ENCODE peak calls at places on chromosomes 12 and 14, in seven cellular contexts. M is tibial artery; F is effector memory CD4-positive, alpha-beta T cell; A is A549; V is tibial nerve; Z is HepG2; I is Karpas-422. L is an unnamed sample. For H3K4me1, the result is how much of the 10 kb centered on the place peaks cover.

GRCh38 chr14:73725116-73726024 is 11.2 kb upstream of the PNMA1 start:
- DNase-seq in M (no peak), F (no peak), A (no peak), V (no peak), Z (no peak), I (no peak), L (no peak)

GRCh38 chr12:49014547-49014946 is 4.0 kb downstream of the PRKAG1 start:
- DNase-seq in M (no peak), F (no peak), A (peak), V (no peak), Z (no peak), I (no peak), L (no peak)

GRCh38 chr14:51780006-51780692 is 80.3 kb upstream of the GNG2 start:
- DNase-seq in M (peak), F (peak), A (peak), V (peak), Z (peak), I (peak), L (peak)

GRCh38 chr12:546920-547845 is 87.4 kb downstream of the B4GALNT3 start:
- DNase-seq in M (no peak), F (peak), A (peak), V (no peak), Z (peak), I (peak), L (peak)

GRCh38 chr12:54009171-54010052 is 627 bp downstream of the HOXC8 start:
- DNase-seq in M (no peak), F (no peak), A (peak), V (no peak), Z (no peak), I (no peak), L (peak)

GRCh38 chr12:96338852-96339478 is 61.3 kb downstream of the CDK17 start:
- DNase-seq in M (no peak), F (no peak), A (no peak), V (no peak), Z (peak), I (no peak), L (no peak)

GRCh38 chr14:56608682-56609081 is 29.1 kb downstream of the TMEM260 start:
- DNase-seq in M (no peak), F (no peak), A (peak), V (no peak), Z (no peak), I (no peak), L (no peak)

GRCh38 chr14:77862154-77862783 is 62.4 kb downstream of the ADCK1 start:
- DNase-seq in M (peak), F (peak), A (peak), V (peak), Z (peak), I (peak), L (peak)

GRCh38 chr14:50045039-50045711 is 71.2 kb downstream of the VCPKMT start:
- DNase-seq in M (peak), F (peak), A (peak), V (peak), Z (peak), I (no peak), L (no peak)

GRCh38 chr12:31228811-31229792 is 96.8 kb downstream of the SINHCAF start:
- DNase-seq in M (no peak), F (no peak), A (no peak), V (no peak), Z (peak), I (no peak), L (peak)

GRCh38 chr14:103141117-103141796 is 18.0 kb downstream of the TNFAIP2 start:
- DNase-seq in M (no peak), F (no peak), A (peak), V (no peak), Z (peak), I (peak), L (no peak)

GRCh38 chr12:14664434-14665023 is 31.9 kb downstream of the GUCY2C start:
- DNase-seq in M (no peak), F (peak), A (peak), V (no peak), Z (peak), I (peak), L (no peak)

GRCh38 chr14:92754956-92755355 is 6.5 kb upstream of the LGMN start:
- DNase-seq in M (no peak), F (no peak), A (no peak), V (no peak), Z (peak), I (no peak), L (no peak)

GRCh38 chr14:90698379-90698869 is 117.8 kb downstream of the TTC7B start:
- DNase-seq in M (peak), F (no peak), A (no peak), V (peak), Z (no peak), I (no peak), L (no peak)

GRCh38 chr12:132614029-132614428 is 3.6 kb upstream of the LRCOL1 start:
- DNase-seq in M (no peak), F (no peak), A (no peak), V (no peak), Z (no peak), I (no peak), L (no peak)

GRCh38 chr14:39015360-39015961 is 87.6 kb downstream of the SEC23A start:
- DNase-seq in M (no peak), F (no peak), A (peak), V (no peak), Z (peak), I (peak), L (no peak)

GRCh38 chr14:44803239-44803905 is 158.4 kb downstream of the KLHL28 start:
- DNase-seq in M (no peak), F (no peak), A (peak), V (no peak), Z (peak), I (peak), L (peak)

GRCh38 chr14:51444381-51445000 is 204.4 kb downstream of the TMX1 start:
- DNase-seq in M (no peak), F (no peak), A (no peak), V (no peak), Z (no peak), I (no peak), L (no peak)

GRCh38 chr12:11681211-11681610 is 31.7 kb downstream of the ETV6 start:
- DNase-seq in M (no peak), F (no peak), A (no peak), V (no peak), Z (no peak), I (no peak), L (no peak)

GRCh38 chr14:51967521-51967920 is 21.8 kb upstream of the RTRAF start:
- DNase-seq in M (no peak), F (no peak), A (no peak), V (no peak), Z (no peak), I (no peak), L (no peak)

GRCh38 chr14:88559852-88560251 is 3.0 kb upstream of the ZC3H14 start:
- DNase-seq in M (no peak), F (no peak), A (peak), V (no peak), Z (peak), I (no peak), L (peak)

GRCh38 chr12:116441292-116441691 is 117.9 kb upstream of the MAP1LC3B2 start:
- DNase-seq in M (peak), F (no peak), A (no peak), V (no peak), Z (no peak), I (no peak), L (no peak)

GRCh38 chr12:87953257-87953860 is 75.8 kb downstream of the C12orf50 start:
- DNase-seq in M (no peak), F (no peak), A (peak), V (no peak), Z (peak), I (peak), L (peak)

GRCh38 chr12:8644345-8645248 is 18.0 kb downstream of the MFAP5 start:
- DNase-seq in M (no peak), F (peak), A (no peak), V (no peak), Z (no peak), I (no peak), L (no peak)

GRCh38 chr14:79082883-79083282 is 912.7 kb downstream of the NRXN3 start:
- DNase-seq in M (no peak), F (no peak), A (no peak), V (no peak), Z (no peak), I (no peak), L (no peak)

GRCh38 chr12:112809684-112810083 is 18.1 kb downstream of the RPH3A start:
- DNase-seq in M (no peak), F (no peak), A (no peak), V (no peak), Z (no peak), I (no peak), L (no peak)

GRCh38 chr12:83042441-83043215 is 355.9 kb downstream of the TMTC2 start:
- DNase-seq in M (no peak), F (no peak), A (no peak), V (no peak), Z (no peak), I (no peak), L (no peak)

GRCh38 chr12:52036587-52037171 is 14.6 kb upstream of the NR4A1 start:
- DNase-seq in M (peak), F (peak), A (peak), V (peak), Z (no peak), I (peak), L (peak)

GRCh38 chr12:52037248-52037861 is 13.9 kb upstream of the NR4A1 start:
- DNase-seq in M (peak), F (no peak), A (no peak), V (no peak), Z (no peak), I (no peak), L (peak)

GRCh38 chr12:52033506-52034258 is 17.6 kb upstream of the NR4A1 start:
- DNase-seq in M (no peak), F (no peak), A (no peak), V (no peak), Z (no peak), I (peak), L (no peak)

GRCh38 chr12:52038447-52038846 is 12.8 kb upstream of the NR4A1 start:
- DNase-seq in M (no peak), F (no peak), A (no peak), V (no peak), Z (no peak), I (no peak), L (no peak)

GRCh38 chr12:52035926-52036325 is 15.3 kb upstream of the NR4A1 start:
- DNase-seq in M (no peak), F (no peak), A (no peak), V (no peak), Z (no peak), I (no peak), L (no peak)
- H3K4me1 ChIP-seq in M (under half), F (under half), A (under half), V (half or more), Z (half or more), I (under half), L (under half)

GRCh38 chr12:122063691-122064033 is 14.9 kb upstream of the MLXIP start:
- DNase-seq in M (no peak), F (no peak), A (no peak), V (no peak), Z (no peak), I (no peak), L (no peak)
- H3K4me1 ChIP-seq in M (under half), F (under half), A (under half), V (half or more), Z (under half), I (under half), L (half or more)

DNA sequence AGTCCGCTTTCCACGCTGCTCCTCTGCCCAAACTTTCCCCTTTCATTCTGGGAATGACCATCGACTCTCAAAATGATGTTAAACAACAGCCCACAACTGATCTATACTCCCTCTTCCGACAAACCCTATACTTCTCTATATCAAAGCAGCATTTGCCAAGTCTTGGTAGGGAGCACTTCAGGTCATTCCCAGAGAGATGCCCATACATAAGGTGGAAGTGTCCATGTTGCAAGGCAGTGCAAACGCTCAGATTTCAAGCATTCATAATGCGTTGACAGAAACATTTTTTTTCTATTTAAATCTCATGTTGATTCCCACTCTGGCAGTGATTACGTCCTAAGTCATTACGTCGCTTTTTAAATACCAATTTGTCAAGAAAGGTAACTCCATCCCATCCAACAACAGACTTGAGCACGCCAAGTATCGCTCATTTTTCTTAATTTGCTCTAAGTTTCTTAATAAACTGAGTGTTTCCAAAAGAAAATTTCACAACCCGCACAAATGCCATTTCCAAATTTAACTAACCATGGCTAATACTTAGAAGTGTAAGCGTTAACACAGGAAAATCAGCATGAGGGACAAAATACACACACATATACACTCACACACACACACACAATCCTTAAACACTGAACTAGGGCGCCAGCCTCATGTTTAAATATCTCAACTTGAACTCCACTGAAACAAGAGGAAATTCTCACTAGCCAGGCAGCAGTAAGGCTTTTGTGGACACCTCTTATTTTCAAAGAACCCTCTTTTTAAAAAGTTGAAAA is 1.1 kb downstream of the GXYLT1 start:
- DNase-seq in M (no peak), F (no peak), A (peak), V (no peak), Z (no peak), I (peak), L (no peak)
- H3K4me1 ChIP-seq in M (under half), F (under half), A (under half), V (under half), Z (half or more), I (half or more), L (under half)

GRCh38 chr12:46370380-46370734 is 2.2 kb downstream of the SLC38A2 start:
- DNase-seq in M (no peak), F (no peak), A (no peak), V (no peak), Z (no peak), I (no peak), L (no peak)

GRCh38 chr12:46369095-46369473 is 3.5 kb downstream of the SLC38A2 start:
- DNase-seq in M (no peak), F (no peak), A (no peak), V (no peak), Z (no peak), I (no peak), L (no peak)

GRCh38 chr12:46368684-46369083 is 3.9 kb downstream of the SLC38A2 start:
- DNase-seq in M (no peak), F (no peak), A (no peak), V (no peak), Z (no peak), I (no peak), L (no peak)

GRCh38 chr12:46370792-46371717 is 1.5 kb downstream of the SLC38A2 start:
- DNase-seq in M (peak), F (peak), A (peak), V (peak), Z (peak), I (peak), L (peak)

DNA sequence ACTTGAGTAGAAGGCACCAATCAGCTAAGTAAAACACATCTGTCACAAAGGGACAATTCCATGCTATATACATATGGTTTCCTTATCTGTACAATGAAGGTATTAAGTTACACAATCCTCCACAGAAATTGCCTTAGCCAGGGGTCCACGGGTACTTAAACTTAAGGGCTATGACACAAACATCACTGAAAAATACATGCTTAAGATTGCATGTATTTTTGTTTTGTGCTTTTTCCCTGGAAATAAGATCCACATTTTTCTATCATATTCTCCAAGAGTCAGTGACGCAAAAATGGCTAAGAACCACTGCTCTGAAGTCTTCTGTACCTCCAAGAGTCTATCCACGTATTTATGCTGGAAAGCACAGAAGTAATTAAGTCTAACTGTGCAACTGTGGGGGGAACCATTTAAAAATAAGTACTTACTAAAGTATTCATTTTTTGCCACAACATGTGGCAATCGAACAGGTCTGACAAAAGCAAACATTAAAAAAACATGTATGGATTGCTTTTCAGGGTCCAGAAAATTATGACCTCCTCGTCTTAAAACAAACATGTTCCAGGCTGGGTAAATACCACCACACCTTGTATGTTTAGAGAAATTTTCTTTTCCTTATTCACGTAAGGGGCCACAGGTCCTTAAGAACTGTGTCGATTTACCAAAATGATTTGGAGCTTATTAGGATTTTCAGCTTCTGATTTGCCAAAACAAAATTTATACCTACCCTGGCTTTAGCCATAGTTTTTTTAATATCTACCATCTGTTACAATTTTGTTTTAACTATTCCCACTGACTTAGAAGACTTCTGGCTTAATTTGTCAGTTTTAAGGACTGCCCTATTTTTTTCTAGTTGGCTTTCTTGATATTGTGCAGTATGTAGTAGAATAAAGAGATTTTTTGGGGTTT is 2.8 kb downstream of the SLC38A2 start:
- DNase-seq in M (no peak), F (no peak), A (no peak), V (no peak), Z (no peak), I (no peak), L (no peak)
- H3K4me1 ChIP-seq in M (under half), F (under half), A (half or more), V (half or more), Z (half or more), I (under half), L (half or more)

GRCh38 chr12:108832208-108832607 is 25.2 kb downstream of the SSH1 start:
- DNase-seq in M (no peak), F (no peak), A (no peak), V (no peak), Z (no peak), I (no peak), L (no peak)

GRCh38 chr12:108835860-108836634 is 21.3 kb downstream of the SSH1 start:
- DNase-seq in M (no peak), F (no peak), A (no peak), V (no peak), Z (no peak), I (no peak), L (no peak)

GRCh38 chr12:108833355-108833733 is 24.0 kb downstream of the SSH1 start:
- DNase-seq in M (no peak), F (no peak), A (peak), V (no peak), Z (no peak), I (no peak), L (peak)

GRCh38 chr12:108832730-108833354 is 24.5 kb downstream of the SSH1 start:
- DNase-seq in M (no peak), F (no peak), A (peak), V (no peak), Z (no peak), I (no peak), L (peak)

DNA sequence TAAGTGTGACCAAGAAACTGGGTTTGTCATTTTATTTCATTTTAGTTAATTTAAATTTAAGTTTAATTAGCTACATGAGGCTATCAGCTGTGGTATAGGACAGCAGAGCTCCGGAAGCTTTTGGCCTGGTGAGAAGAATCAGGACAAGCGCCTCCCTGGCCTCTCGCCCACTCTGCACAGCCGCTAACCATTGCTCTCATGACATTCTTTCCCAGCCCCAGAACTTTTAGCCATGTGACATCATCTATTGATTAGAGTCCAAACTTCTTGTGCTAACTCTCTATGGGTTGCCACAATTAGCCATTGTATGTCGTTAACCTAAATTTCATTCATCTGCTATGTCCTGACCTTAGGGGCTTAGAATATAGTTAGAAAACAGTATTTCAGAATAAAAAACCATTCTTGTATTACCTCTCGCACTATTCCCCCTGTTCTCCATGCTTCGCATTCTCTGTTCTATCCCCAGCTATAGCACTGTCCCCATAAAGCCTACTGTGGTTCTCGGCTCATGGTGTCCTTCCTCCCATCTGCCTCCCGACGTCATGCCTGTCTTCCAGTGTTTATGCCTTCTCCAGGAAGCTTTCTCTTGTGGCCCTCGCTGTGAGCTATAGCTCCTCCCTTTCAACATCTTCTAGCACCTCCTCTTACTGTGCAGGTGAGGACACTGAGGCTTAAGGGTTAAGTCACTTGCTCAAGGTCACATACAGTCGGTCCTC is 23.5 kb downstream of the SSH1 start:
- DNase-seq in M (no peak), F (no peak), A (no peak), V (no peak), Z (no peak), I (no peak), L (no peak)
- H3K4me1 ChIP-seq in M (under half), F (under half), A (half or more), V (half or more), Z (under half), I (under half), L (half or more)

GRCh38 chr14:68401855-68402254 is 391.0 kb downstream of the ZFP36L1 start:
- DNase-seq in M (no peak), F (no peak), A (no peak), V (no peak), Z (no peak), I (no peak), L (no peak)

GRCh38 chr14:68401320-68401719 is 391.5 kb downstream of the ZFP36L1 start:
- DNase-seq in M (no peak), F (no peak), A (no peak), V (no peak), Z (no peak), I (no peak), L (no peak)

GRCh38 chr14:68397371-68397779 is 395.5 kb downstream of the ZFP36L1 start:
- DNase-seq in M (peak), F (no peak), A (no peak), V (no peak), Z (peak), I (no peak), L (no peak)

GRCh38 chr14:68397827-68398226 is 395.0 kb downstream of the ZFP36L1 start:
- DNase-seq in M (no peak), F (no peak), A (no peak), V (no peak), Z (no peak), I (no peak), L (peak)

DNA sequence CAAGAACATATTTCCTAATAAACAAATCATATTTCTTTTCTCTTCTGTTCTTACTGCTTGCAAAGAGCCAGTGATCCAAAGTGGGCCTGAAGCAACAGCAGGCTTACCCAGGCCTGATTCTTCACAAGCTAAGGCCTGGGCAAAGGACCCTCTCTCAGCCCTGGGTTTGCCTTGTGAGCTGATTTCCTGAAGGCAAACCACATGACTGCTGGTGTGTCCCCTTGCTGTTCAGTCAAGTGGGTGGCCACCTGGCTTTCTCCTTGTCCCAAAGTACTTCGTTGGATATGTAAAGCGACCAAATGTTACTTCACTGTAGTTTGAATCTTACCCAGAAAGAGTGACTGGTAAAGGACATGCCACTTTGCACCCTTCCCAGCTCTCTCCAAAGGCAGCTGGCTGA is 392.9 kb downstream of the ZFP36L1 start:
- DNase-seq in M (no peak), F (no peak), A (no peak), V (no peak), Z (no peak), I (no peak), L (no peak)
- H3K4me1 ChIP-seq in M (under half), F (under half), A (under half), V (half or more), Z (under half), I (under half), L (under half)

L was measured in SJSA1.